ENCODE peak calls at places on chromosomes 7 and 10, in seven cellular contexts. X is hypothalamus; N is NCI-H2081 treated with DMSO at 0.1 percent for 48 hours; W is NCI-H2107; C is H7; R is NCI-H524; L is activated naive CD4-positive, alpha-beta T cell treated with Interleukin-2 at 50 U/mL for 16 hours. H is an unnamed sample.

GRCh38 chr7:42893341-42894242 is 18.3 kb downstream of the C7orf25 start:
- DNase-seq in L (no peak), X (no peak), C (no peak), W (no peak), N (no peak), R (peak), H (no peak)

GRCh38 chr7:126606331-126606730 is 646.4 kb downstream of the GRM8 start:
- DNase-seq in L (no peak), R (no peak), X (no peak), N (no peak), C (no peak), W (no peak), H (no peak)

GRCh38 chr10:78892383-78893191 is 176.2 kb upstream of the ZMIZ1 start:
- DNase-seq in W (peak), N (no peak), X (no peak), C (no peak), R (no peak), L (no peak), H (no peak)

GRCh38 chr10:58662314-58662713 is 149.6 kb downstream of the BICC1 start:
- DNase-seq in C (no peak), N (no peak), X (no peak), W (no peak), L (no peak), R (no peak), H (no peak)

GRCh38 chr7:85749715-85750453 is 563.0 kb upstream of the SEMA3D start:
- DNase-seq in C (peak), W (no peak), L (no peak), X (no peak), N (no peak), R (no peak), H (no peak)

GRCh38 chr7:519429-519973 is at the start of gene PDGFA:
- DNase-seq in L (peak), C (peak), X (no peak), R (peak), N (no peak), W (no peak), H (peak)

GRCh38 chr10:31263903-31264302 is 55.1 kb upstream of the ZEB1 start:
- DNase-seq in N (no peak), X (no peak), R (no peak), L (no peak), C (no peak), W (no peak), H (no peak)

GRCh38 chr10:43220971-43221418 is 45.9 kb downstream of the RASGEF1A start:
- DNase-seq in W (no peak), R (no peak), X (no peak), N (no peak), C (no peak), L (no peak), H (no peak)

GRCh38 chr7:26658080-26658697 is 206.2 kb downstream of the SKAP2 start:
- DNase-seq in R (peak), N (peak), X (no peak), C (no peak), W (no peak), L (no peak), H (no peak)

GRCh38 chr10:67098460-67098859 is 172.6 kb downstream of the LRRTM3 start:
- DNase-seq in X (no peak), N (no peak), W (no peak), R (no peak), L (no peak), C (no peak), H (no peak)

GRCh38 chr7:132865766-132866531 is 215.9 kb downstream of the CHCHD3 start:
- DNase-seq in L (no peak), C (no peak), R (no peak), W (no peak), X (no peak), N (no peak), H (no peak)

GRCh38 chr7:33646166-33646565 is 259.2 kb upstream of the BMPER start:
- DNase-seq in L (no peak), W (no peak), N (no peak), R (no peak), C (no peak), X (no peak), H (no peak)

GRCh38 chr10:93752761-93753160 is 5.0 kb upstream of the LGI1 start:
- DNase-seq in X (no peak), N (no peak), R (no peak), W (no peak), C (no peak), L (no peak), H (peak)

GRCh38 chr7:18590744-18591340 is 95.3 kb downstream of the HDAC9 start:
- DNase-seq in R (peak), L (no peak), W (no peak), X (no peak), C (no peak), N (no peak), H (no peak)

GRCh38 chr7:28956608-28957063 is 1.5 kb downstream of the TRIL start:
- DNase-seq in W (peak), C (peak), X (no peak), N (no peak), R (peak), L (no peak), H (no peak)

GRCh38 chr10:110013615-110014293 is 6.0 kb downstream of the ADD3 start:
- DNase-seq in N (no peak), W (no peak), R (no peak), C (peak), X (no peak), L (peak), H (no peak)

GRCh38 chr10:102781089-102781920 is 37.6 kb downstream of the WBP1L start:
- DNase-seq in C (peak), N (no peak), R (no peak), W (no peak), X (no peak), L (no peak), H (no peak)

GRCh38 chr7:76053461-76053860 is 5.6 kb downstream of the MDH2 start:
- DNase-seq in C (no peak), X (no peak), L (no peak), N (no peak), R (no peak), W (no peak), H (no peak)

H was measured in T1000.